ENCODE peak calls at places on chromosomes 5 and 9, in four cellular contexts. One of them, this sample, is unnamed. For H3K4me1 and H3K27me3, the result is how much of the 10 kb centered on the place peaks cover.

GRCh38 chr9:116059466-116059865 is 94.1 kb upstream of the PAPPA start:
- DNase-seq in stomach: no peak
- DNase-seq in cardiac muscle cell: peak
- DNase-seq in endothelial cell of umbilical vein: no peak
- DNase-seq in this sample: no peak

GRCh38 chr5:68287976-68288755 is 72.6 kb downstream of the PIK3R1 start:
- DNase-seq in stomach: peak
- DNase-seq in cardiac muscle cell: peak
- DNase-seq in endothelial cell of umbilical vein: peak
- DNase-seq in this sample: peak

GRCh38 chr5:135535820-135536801 is at the start of gene NEUROG1:
- DNase-seq in stomach: no peak
- DNase-seq in cardiac muscle cell: no peak
- DNase-seq in endothelial cell of umbilical vein: no peak
- DNase-seq in this sample: no peak

GRCh38 chr5:154721476-154722058 is 33.6 kb upstream of the LARP1 start:
- DNase-seq in stomach: no peak
- DNase-seq in cardiac muscle cell: no peak
- DNase-seq in endothelial cell of umbilical vein: no peak
- DNase-seq in this sample: no peak

GRCh38 chr9:131107760-131108159 is 11.4 kb downstream of the AIF1L start:
- DNase-seq in stomach: no peak
- DNase-seq in cardiac muscle cell: no peak
- DNase-seq in endothelial cell of umbilical vein: no peak
- DNase-seq in this sample: no peak

GRCh38 chr9:114288233-114289051 is 34.5 kb upstream of the ORM1 start:
- DNase-seq in stomach: peak
- DNase-seq in cardiac muscle cell: peak
- DNase-seq in endothelial cell of umbilical vein: no peak
- DNase-seq in this sample: no peak

GRCh38 chr5:140868721-140869554 is at the start of gene PCDHA11:
- DNase-seq in stomach: no peak
- DNase-seq in cardiac muscle cell: peak
- DNase-seq in endothelial cell of umbilical vein: peak
- DNase-seq in this sample: no peak

GRCh38 chr5:78773655-78774054 is 125.1 kb upstream of the LHFPL2 start:
- DNase-seq in stomach: no peak
- DNase-seq in cardiac muscle cell: no peak
- DNase-seq in endothelial cell of umbilical vein: no peak
- DNase-seq in this sample: no peak

GRCh38 chr9:80074439-80074838 is 502.7 kb downstream of the TLE4 start:
- DNase-seq in stomach: peak
- DNase-seq in cardiac muscle cell: no peak
- DNase-seq in endothelial cell of umbilical vein: peak
- DNase-seq in this sample: no peak

GRCh38 chr9:36603006-36603405 is 30.3 kb downstream of the MELK start:
- DNase-seq in stomach: no peak
- DNase-seq in cardiac muscle cell: peak
- DNase-seq in endothelial cell of umbilical vein: no peak
- DNase-seq in this sample: no peak

GRCh38 chr9:133956520-133957076 is 35.5 kb downstream of the VAV2 start:
- DNase-seq in stomach: no peak
- DNase-seq in cardiac muscle cell: peak
- DNase-seq in endothelial cell of umbilical vein: peak
- DNase-seq in this sample: no peak

GRCh38 chr9:133958756-133959155 is 33.4 kb downstream of the VAV2 start:
- DNase-seq in stomach: no peak
- DNase-seq in cardiac muscle cell: no peak
- DNase-seq in endothelial cell of umbilical vein: no peak
- DNase-seq in this sample: no peak

GRCh38 chr9:133959171-133959570 is 33.0 kb downstream of the VAV2 start:
- DNase-seq in stomach: no peak
- DNase-seq in cardiac muscle cell: no peak
- DNase-seq in endothelial cell of umbilical vein: no peak
- DNase-seq in this sample: no peak

GRCh38 chr9:133955821-133956411 is 36.2 kb downstream of the VAV2 start:
- DNase-seq in stomach: no peak
- DNase-seq in cardiac muscle cell: peak
- DNase-seq in endothelial cell of umbilical vein: peak
- DNase-seq in this sample: no peak

GRCh38 chr9:133957328-133957727 is 34.8 kb downstream of the VAV2 start:
- DNase-seq in stomach: no peak
- DNase-seq in cardiac muscle cell: no peak
- DNase-seq in endothelial cell of umbilical vein: no peak
- DNase-seq in this sample: no peak
- H3K4me1 ChIP-seq in stomach: half or more
- H3K4me1 ChIP-seq in cardiac muscle cell: under half
- H3K4me1 ChIP-seq in endothelial cell of umbilical vein: under half
- H3K4me1 ChIP-seq in this sample: under half

DNA sequence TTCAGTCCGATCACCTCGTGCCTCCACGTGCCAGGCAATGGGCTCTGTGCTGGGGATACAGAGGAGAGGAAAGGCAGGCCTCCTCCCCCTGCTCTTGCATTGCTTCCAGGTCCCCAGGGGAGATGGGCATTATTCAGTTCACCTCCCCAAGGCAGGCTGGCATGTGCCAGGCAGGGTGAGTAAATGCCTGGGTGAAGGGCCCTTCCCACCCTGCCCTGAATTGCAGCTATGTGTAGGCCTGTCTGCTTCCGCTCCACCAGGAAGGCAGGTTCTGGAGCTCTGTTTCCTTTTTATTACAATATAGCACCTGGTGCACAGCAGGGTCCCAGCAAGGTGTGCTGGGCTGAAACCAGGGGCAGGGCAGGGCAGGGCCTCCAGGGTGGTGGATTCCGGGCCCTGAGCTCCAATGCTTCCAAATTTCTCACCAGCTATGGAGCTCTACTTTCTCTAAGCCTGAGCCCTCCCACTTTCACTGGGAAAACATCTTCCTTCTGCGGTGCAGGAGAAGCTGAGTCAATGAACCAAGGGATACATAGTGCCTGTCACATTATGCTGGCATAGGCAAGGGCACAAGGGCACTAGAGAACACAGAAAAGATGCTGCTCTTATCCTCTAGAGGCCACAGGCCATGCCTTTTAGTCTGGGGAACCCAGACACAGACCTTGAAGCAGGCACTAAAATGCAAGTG is 42.0 kb downstream of the SHB start:
- DNase-seq in stomach: no peak
- DNase-seq in cardiac muscle cell: no peak
- DNase-seq in endothelial cell of umbilical vein: no peak
- DNase-seq in this sample: peak
- H3K27ac ChIP-seq in stomach: peak
- H3K27ac ChIP-seq in cardiac muscle cell: peak
- H3K27ac ChIP-seq in endothelial cell of umbilical vein: peak
- H3K27ac ChIP-seq in this sample: no peak

DNA sequence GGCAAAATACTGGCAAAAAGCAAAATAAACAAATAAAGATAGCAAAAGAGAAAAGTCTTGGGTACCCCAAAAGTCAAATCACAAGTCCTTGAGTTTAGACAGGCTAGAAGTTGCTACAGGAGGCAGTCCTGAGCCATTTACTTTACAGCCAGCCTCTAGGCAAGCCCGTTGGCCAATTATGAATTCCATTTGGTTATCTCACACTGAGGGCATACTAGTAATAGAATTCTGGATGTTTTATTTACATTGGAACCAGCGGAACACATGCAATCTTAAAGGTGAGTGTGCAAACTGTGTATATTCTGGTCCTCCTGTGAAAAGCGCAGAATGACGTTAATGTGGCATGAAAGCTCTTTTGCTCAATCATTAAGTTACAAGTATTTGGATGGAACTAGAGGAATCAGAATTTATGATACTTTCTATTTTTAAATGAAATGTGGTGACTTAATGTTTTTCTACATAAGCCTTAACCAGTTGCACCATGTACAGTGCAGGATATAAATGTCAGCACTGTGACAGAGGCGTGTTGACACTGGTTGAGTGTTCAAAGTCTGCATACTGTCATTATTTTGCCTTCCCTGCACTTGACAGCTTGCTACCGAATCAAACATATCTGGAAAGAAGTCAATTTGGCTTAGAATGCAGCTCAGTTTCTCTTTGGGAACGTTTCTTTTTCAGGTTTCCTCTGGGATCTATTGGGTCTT is 7.9 kb downstream of the GDNF start:
- DNase-seq in stomach: no peak
- DNase-seq in cardiac muscle cell: no peak
- DNase-seq in endothelial cell of umbilical vein: no peak
- DNase-seq in this sample: no peak
- H3K27me3 ChIP-seq in stomach: under half
- H3K27me3 ChIP-seq in cardiac muscle cell: half or more
- H3K27me3 ChIP-seq in endothelial cell of umbilical vein: half or more
- H3K27me3 ChIP-seq in this sample: under half

GRCh38 chr9:134655101-134655500 is 13.5 kb downstream of the COL5A1 start:
- DNase-seq in stomach: no peak
- DNase-seq in cardiac muscle cell: no peak
- DNase-seq in endothelial cell of umbilical vein: no peak
- DNase-seq in this sample: no peak
- H3K4me1 ChIP-seq in stomach: half or more
- H3K4me1 ChIP-seq in cardiac muscle cell: under half
- H3K4me1 ChIP-seq in endothelial cell of umbilical vein: under half
- H3K4me1 ChIP-seq in this sample: under half

This sample was measured in small intestine.